ENCODE peak calls at places on chromosomes 5 and 9, in four cellular contexts. G is GM12865, W is PC-9, M is fibroblast of mammary gland. Q is an unnamed sample.

GRCh38 chr9:95124582-95125359 is 192.7 kb downstream of the FANCC start:
- DNase-seq in G (no peak), W (no peak), M (no peak), Q (no peak)

GRCh38 chr5:78522476-78523105 is 126.0 kb downstream of the LHFPL2 start:
- DNase-seq in G (no peak), W (no peak), M (no peak), Q (no peak)

GRCh38 chr5:108193021-108193795 is 188.7 kb downstream of the FBXL17 start:
- DNase-seq in G (no peak), W (no peak), M (peak; percentile 55), Q (peak; percentile 76)

GRCh38 chr9:3118081-3118480 is 274.2 kb upstream of the PUM3 start:
- DNase-seq in G (no peak), W (no peak), M (no peak), Q (no peak)

GRCh38 chr5:178499352-178499751 is 90.8 kb downstream of the COL23A1 start:
- DNase-seq in G (no peak), W (no peak), M (no peak), Q (no peak)

GRCh38 chr5:148984333-148984732 is 78.5 kb downstream of the SH3TC2 start:
- DNase-seq in G (no peak), W (peak; percentile 78), M (peak; percentile 41), Q (no peak)

GRCh38 chr9:112793213-112793810 is 42.8 kb downstream of the SNX30 start:
- DNase-seq in G (peak; percentile 88), W (peak; percentile 71), M (peak; percentile 68), Q (peak; percentile 6)

GRCh38 chr9:135515541-135515951 is 5.7 kb upstream of the LCN1 start:
- DNase-seq in G (no peak), W (no peak), M (no peak), Q (no peak)

GRCh38 chr5:75545131-75545530 is 33.4 kb downstream of the POLK start:
- DNase-seq in G (no peak), W (no peak), M (no peak), Q (no peak)

GRCh38 chr5:136087961-136088871 is 44.4 kb upstream of the SMAD5 start:
- DNase-seq in G (no peak), W (peak; percentile 16), M (peak; percentile 81), Q (no peak)

GRCh38 chr9:69674741-69675438 is 2.7 kb upstream of the APBA1 start:
- DNase-seq in G (no peak), W (no peak), M (peak; percentile 94), Q (peak; percentile 51)

GRCh38 chr5:95803271-95804148 is 19.0 kb downstream of the GLRX start:
- DNase-seq in G (no peak), W (no peak), M (no peak), Q (no peak)

GRCh38 chr5:168159425-168159824 is 132.0 kb upstream of the WWC1 start:
- DNase-seq in G (peak; percentile 52), W (no peak), M (no peak), Q (no peak)

GRCh38 chr5:121795511-121795910 is 56.2 kb upstream of the FTMT start:
- DNase-seq in G (no peak), W (no peak), M (no peak), Q (no peak)
- TF ChIP-seq CTCF in G (no peak), W (no peak), M (no peak), Q (no peak)

GRCh38 chr5:156396063-156396829 is 69.3 kb downstream of the SGCD start:
- DNase-seq in G (no peak), W (no peak), M (peak; percentile 59), Q (no peak)

GRCh38 chr5:156399323-156399722 is 72.4 kb downstream of the SGCD start:
- DNase-seq in G (no peak), W (no peak), M (no peak), Q (no peak)

GRCh38 chr5:156394642-156395393 is 67.9 kb downstream of the SGCD start:
- DNase-seq in G (no peak), W (no peak), M (peak; percentile 77), Q (no peak)

GRCh38 chr5:156393980-156394379 is 67.0 kb downstream of the SGCD start:
- DNase-seq in G (no peak), W (no peak), M (peak; percentile 59), Q (no peak)

GRCh38 chr5:156396830-156397081 is 69.8 kb downstream of the SGCD start:
- DNase-seq in G (no peak), W (no peak), M (no peak), Q (no peak)
- H3K4me3 ChIP-seq in G (no peak overlapping the region), W (no peak overlapping the region), M (no peak overlapping the region), Q (no peak overlapping the region)

DNA sequence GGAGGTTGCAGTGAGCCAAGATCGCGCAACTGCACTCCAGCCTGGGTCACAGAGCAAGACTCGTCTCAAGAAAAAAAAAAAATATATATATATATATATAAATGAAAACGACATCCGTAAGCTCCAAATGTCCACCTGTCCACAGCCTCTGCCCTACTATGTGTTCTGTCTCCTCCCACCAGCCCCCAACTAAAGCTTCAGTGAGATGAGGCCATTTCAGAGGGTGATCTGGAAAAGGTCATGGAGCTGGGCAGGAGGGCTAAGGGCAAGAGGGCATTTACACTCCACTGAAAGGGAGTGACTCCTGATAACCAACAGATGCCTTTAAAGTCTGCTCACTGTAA is 2.4 kb downstream of the SPRY4 start:
- DNase-seq in G (no peak), W (no peak), M (no peak), Q (no peak)
- TF ChIP-seq CTCF in G (no peak), W (no peak), M (no peak), Q (no peak)

DNA sequence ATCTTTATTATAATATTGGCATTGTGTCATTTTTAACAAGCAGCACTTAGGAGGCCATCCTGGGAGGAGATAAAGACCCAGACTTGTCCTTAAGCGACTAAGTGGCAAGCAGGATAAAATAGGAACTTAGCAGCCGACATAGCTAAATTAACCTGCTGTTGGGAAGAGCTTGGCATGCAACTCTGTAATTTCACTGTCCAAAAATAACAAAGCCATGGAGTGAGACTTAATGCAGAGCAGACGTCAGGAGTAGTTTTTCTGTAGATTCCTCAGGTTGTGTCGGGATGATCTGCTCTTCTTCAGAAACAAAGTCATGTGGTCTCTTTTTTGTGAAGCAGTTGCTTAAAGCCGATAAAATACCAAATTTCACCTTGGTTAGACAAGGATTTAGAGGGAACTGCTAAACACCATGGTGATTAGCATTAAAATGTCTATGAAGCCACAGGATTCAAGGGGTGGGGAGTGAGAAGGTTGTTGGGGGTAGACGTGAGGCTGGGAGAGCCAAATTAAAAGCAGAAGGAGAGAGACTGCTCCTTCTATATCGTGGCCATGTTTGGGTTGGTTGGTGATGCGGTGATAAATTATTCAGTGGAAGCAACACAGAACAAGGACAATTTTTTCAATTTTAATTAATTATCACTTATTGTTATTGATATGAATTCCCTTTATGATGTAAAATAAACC is 303.0 kb downstream of the CSNK1G3 start:
- DNase-seq in G (no peak), W (no peak), M (peak; percentile 30), Q (no peak)
- H3K4me3 ChIP-seq in G (no peak overlapping the region), W (no peak overlapping the region), M (no peak overlapping the region), Q (no peak overlapping the region)

GRCh38 chr9:9917400-9917799 is 695.4 kb downstream of the PTPRD start:
- DNase-seq in G (no peak), W (no peak), M (no peak), Q (no peak)

GRCh38 chr9:9914174-9914573 is 698.6 kb downstream of the PTPRD start:
- DNase-seq in G (peak; percentile 4), W (no peak), M (no peak), Q (no peak)

GRCh38 chr9:9913276-9913832 is 699.4 kb downstream of the PTPRD start:
- DNase-seq in G (no peak), W (no peak), M (no peak), Q (no peak)

DNA sequence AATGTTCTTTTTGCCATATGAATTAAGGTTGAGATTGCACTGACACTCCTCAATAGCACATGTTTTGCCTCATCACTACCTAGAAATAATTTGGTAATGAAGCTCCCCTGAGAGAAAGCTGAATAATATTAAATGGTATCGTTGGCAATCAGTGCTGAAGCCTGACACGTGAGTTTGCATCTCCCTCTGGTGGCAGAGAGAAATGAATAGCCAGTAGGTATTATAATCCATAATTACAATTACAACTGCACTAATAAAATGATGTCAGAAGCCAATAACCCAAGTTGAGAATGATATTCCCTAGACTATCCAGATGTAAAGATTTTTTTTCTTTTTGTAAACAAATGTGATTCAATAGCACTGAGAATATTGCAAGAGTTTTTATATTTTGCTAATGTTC is 700.3 kb downstream of the PTPRD start:
- DNase-seq in G (no peak), W (no peak), M (peak; percentile 4), Q (no peak)
- TF ChIP-seq CTCF in G (peak; percentile 18), W (peak; percentile 26), M (peak; percentile 34), Q (peak; percentile 70)

Q was measured in retinal pigment epithelial cell.